ENCODE peak calls at places on chromosomes 4 and X, in nine cellular contexts. P, T, Y, Z, V, L, A, D and I are unnamed samples.

GRCh38 chrX:10794203-10794630 is 173.8 kb upstream of the MID1 start:
- DNase-seq in L (no peak), Z (no peak), T (no peak), P (no peak), V (no peak), A (no peak), D (no peak), Y (no peak), I (no peak)

GRCh38 chr4:8730681-8731080 is 138.1 kb downstream of the CPZ start:
- DNase-seq in L (no peak), Y (peak; percentile 50), D (no peak), T (no peak), Z (no peak), V (peak; percentile 66), A (no peak), P (no peak), I (peak; percentile 5)

GRCh38 chr4:42750091-42750490 is 93.2 kb upstream of the ATP8A1 start:
- DNase-seq in P (no peak), V (no peak), Z (no peak), T (peak; percentile 18), A (peak; percentile 14), D (no peak), Y (no peak), L (no peak), I (no peak)

GRCh38 chr4:169815606-169816005 is 57.9 kb upstream of the HPF1 start:
- DNase-seq in L (no peak), Z (no peak), T (no peak), P (no peak), A (no peak), V (no peak), D (no peak), Y (no peak), I (no peak)

GRCh38 chr4:20403846-20404245 is 152.1 kb downstream of the SLIT2 start:
- DNase-seq in V (no peak), Z (no peak), T (no peak), D (no peak), P (no peak), L (no peak), A (no peak), Y (no peak), I (no peak)

GRCh38 chr4:118557298-118557851 is 127.8 kb upstream of the METTL14 start:
- DNase-seq in A (no peak), Y (no peak), T (no peak), L (no peak), D (no peak), V (no peak), P (no peak), Z (no peak), I (no peak)

GRCh38 chr4:122978789-122979188 is 56.4 kb upstream of the NUDT6 start:
- DNase-seq in P (no peak), D (no peak), V (no peak), Y (no peak), Z (no peak), T (no peak), L (no peak), A (no peak), I (no peak)

GRCh38 chr4:76611164-76611563 is 176.1 kb downstream of the SHROOM3 start:
- DNase-seq in A (no peak), L (no peak), Y (no peak), P (no peak), Z (no peak), D (no peak), T (no peak), V (no peak), I (no peak)

GRCh38 chrX:150084474-150085229 is 146.4 kb upstream of the EOLA2 start:
- DNase-seq in P (no peak), Y (no peak), A (no peak), L (no peak), V (peak; percentile 62), Z (no peak), D (no peak), T (peak; percentile 81), I (no peak)

GRCh38 chr4:35541146-35541887 is 703.0 kb downstream of the ARAP2 start:
- DNase-seq in L (no peak), P (peak; percentile 60), T (no peak), A (no peak), Y (no peak), Z (no peak), V (no peak), D (no peak), I (peak; percentile 40)

GRCh38 chrX:102745513-102746133 is 25.1 kb downstream of the GPRASP3 start:
- DNase-seq in T (no peak), L (peak; percentile 25), A (peak; percentile 8), V (no peak), D (no peak), Y (no peak), P (peak; percentile 77), Z (no peak), I (no peak)
- H3K4me3 ChIP-seq in T (peak overlapping the region; percentile 16), L (peak overlapping the region; percentile 60), A (no peak overlapping the region), V (peak overlapping the region; percentile 56), D (peak overlapping the region; percentile 61), Y (peak overlapping the region; percentile 40), P (peak overlapping the region; percentile 46), Z (peak overlapping the region; percentile 55), I (peak overlapping the region; percentile 56)

DNA sequence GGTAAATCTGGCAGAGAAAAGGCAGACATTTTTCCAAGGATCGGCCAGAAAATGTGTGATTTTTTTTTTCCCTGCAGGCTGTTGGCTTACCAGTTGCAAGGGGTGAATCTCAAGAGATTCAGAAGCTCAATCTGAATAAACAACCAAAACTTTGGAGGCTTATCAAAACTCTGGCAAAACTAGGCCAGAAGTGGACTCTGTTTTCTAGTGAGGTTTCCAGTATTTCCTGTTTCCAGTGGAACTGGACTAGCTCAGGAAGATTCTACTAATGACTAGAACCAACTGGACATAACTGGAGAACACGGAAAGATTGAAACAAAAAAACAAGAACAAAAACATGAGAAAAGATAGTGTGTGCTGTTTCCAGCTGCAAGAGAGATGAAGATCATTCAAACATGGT is 191.4 kb downstream of the SMIM20 start:
- DNase-seq in V (no peak), D (no peak), Z (no peak), A (no peak), Y (no peak), L (no peak), T (no peak), P (no peak), I (no peak)
- TF ChIP-seq POLR2A in V (no peak), D (no peak), Z (no peak), A (no peak), Y (no peak), L (no peak), T (no peak), P (no peak), I (no peak)

GRCh38 chr4:985123-985830 is 1.6 kb upstream of the IDUA start:
- DNase-seq in Z (no peak), L (no peak), P (peak; percentile 93), D (peak; percentile 88), T (peak; percentile 24), Y (peak; percentile 94), V (no peak), A (peak; percentile 81), I (peak; percentile 91)
- H3K4me3 ChIP-seq in Z (peak overlapping the region; percentile 34), L (no peak overlapping the region), P (peak overlapping the region; percentile 5), D (peak overlapping the region; percentile 36), T (no peak overlapping the region), Y (no peak overlapping the region), V (peak overlapping the region; percentile 11), A (no peak overlapping the region), I (peak overlapping the region; percentile 34)

DNA sequence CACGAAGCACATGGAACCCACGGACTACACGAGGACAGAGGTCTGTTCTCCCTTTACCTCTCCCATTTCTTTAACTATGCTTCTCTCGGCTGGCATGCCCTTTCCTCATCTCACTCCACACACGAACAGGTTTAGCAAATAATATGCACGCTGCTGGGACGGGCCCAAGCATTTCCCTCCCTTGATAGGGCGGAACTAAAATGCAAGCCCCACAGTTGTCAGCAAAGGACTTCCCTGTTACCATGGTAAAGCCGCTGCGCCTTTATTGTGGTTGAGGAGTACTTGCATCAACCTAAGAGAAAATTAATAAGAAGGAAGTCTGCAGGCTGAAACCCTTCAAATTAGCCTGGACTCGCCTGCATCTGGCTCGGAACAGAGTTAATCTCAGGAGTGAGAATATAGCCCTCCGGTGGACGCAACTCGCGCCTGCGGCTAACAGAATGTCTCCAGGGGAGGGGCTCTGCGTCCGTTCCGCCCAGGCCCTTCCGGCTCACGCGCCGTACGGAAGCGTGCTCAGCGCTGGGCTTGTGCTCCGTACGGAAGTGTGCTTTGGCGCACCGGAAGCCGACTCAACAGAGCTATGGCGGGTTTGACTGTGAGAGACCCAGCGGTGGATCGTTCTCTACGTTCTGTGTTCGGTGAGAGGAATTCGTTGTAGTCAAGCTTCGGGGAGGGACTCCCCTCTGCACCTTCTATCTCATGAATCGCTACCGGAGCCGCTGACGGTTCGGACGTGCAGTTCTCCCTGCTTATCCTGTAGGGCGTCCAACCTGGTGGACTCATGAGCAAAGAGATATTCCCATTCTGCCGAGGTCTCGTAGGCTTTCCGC is at the start of gene CSTF2:
- DNase-seq in L (peak; percentile 77), D (peak; percentile 89), T (peak; percentile 85), A (peak; percentile 77), P (peak; percentile 95), Z (peak; percentile 18), V (peak; percentile 91), Y (peak; percentile 94), I (peak; percentile 82)
- TF ChIP-seq POLR2A in L (no peak), D (no peak), T (peak; percentile 73), A (no peak), P (no peak), Z (no peak), V (no peak), Y (no peak), I (no peak)